ENCODE peak calls at places on chromosomes 2 and 18, in nine cellular contexts. A is neural progenitor cell; S is mammary epithelial cell; M is IMR-90; K is naive thymus-derived CD4-positive, alpha-beta T cell; Z is tibial artery; D is caudate nucleus; J is ascending aorta; O is fibroblast of lung. H is an unnamed sample.

GRCh38 chr2:70084973-70085710 is 2.1 kb upstream of the PCBP1 start:
- DNase-seq in D (no peak), O (no peak), J (no peak), Z (no peak), K (peak), S (peak), M (no peak), A (no peak), H (no peak)

GRCh38 chr2:20551231-20551944 is 99.5 kb downstream of the HS1BP3 start:
- DNase-seq in J (no peak), A (no peak), Z (no peak), D (peak), M (no peak), S (no peak), O (no peak), K (no peak), H (peak)

GRCh38 chr2:198890490-198890889 is 567.2 kb downstream of the SATB2 start:
- DNase-seq in O (no peak), Z (no peak), A (no peak), D (no peak), S (no peak), J (no peak), K (no peak), M (no peak), H (no peak)

GRCh38 chr2:159677654-159678053 is 34.7 kb upstream of the MARCHF7 start:
- DNase-seq in O (peak), D (no peak), Z (no peak), S (no peak), J (no peak), K (no peak), A (no peak), M (peak), H (no peak)

GRCh38 chr18:10455726-10456453 is 1.5 kb downstream of the APCDD1 start:
- DNase-seq in O (no peak), K (no peak), Z (no peak), M (no peak), J (no peak), D (no peak), S (no peak), A (peak), H (no peak)

GRCh38 chr2:217597681-217598080 is 405.1 kb downstream of the TNS1 start:
- DNase-seq in D (no peak), S (no peak), M (no peak), J (no peak), Z (no peak), K (no peak), O (no peak), A (no peak), H (no peak)

GRCh38 chr2:45839388-45840251 is 188.1 kb downstream of the PRKCE start:
- DNase-seq in Z (no peak), O (peak), J (no peak), A (no peak), M (peak), K (no peak), S (no peak), D (no peak), H (no peak)

GRCh38 chr18:5894613-5895299 is 566 bp downstream of the TMEM200C start:
- DNase-seq in S (no peak), O (peak), K (no peak), Z (no peak), J (no peak), M (peak), A (peak), D (no peak), H (no peak)

GRCh38 chr2:236617796-236618195 is 48.2 kb downstream of the ACKR3 start:
- DNase-seq in K (no peak), O (no peak), D (no peak), J (no peak), M (no peak), S (no peak), Z (no peak), A (no peak), H (no peak)

GRCh38 chr2:203476881-203477280 is 58.2 kb downstream of the RAPH1 start:
- DNase-seq in K (no peak), A (no peak), D (no peak), Z (no peak), M (no peak), O (no peak), J (no peak), S (peak), H (no peak)

GRCh38 chr2:217933326-217933993 is 69.3 kb downstream of the TNS1 start:
- DNase-seq in O (no peak), J (no peak), K (no peak), S (no peak), A (no peak), D (no peak), M (no peak), Z (peak), H (no peak)

GRCh38 chr2:56539618-56540017 is 355.8 kb downstream of the CCDC85A start:
- DNase-seq in M (no peak), D (no peak), S (no peak), J (no peak), O (no peak), K (no peak), A (no peak), Z (no peak), H (no peak)
- H3K27ac ChIP-seq in M (no peak), D (no peak), S (no peak), J (no peak), O (no peak), K (no peak), A (no peak), Z (no peak), H (no peak)

GRCh38 chr2:12177052-12177994 is 430.9 kb downstream of the LPIN1 start:
- DNase-seq in Z (peak), O (peak), S (peak), J (peak), K (no peak), D (no peak), A (no peak), M (peak), H (peak)
- H3K27ac ChIP-seq in Z (no peak), O (peak), S (no peak), J (no peak), K (peak), D (no peak), A (no peak), M (no peak), H (peak)

GRCh38 chr18:64379662-64380061 is 230.8 kb upstream of the LINC00305 start:
- DNase-seq in S (no peak), O (no peak), K (no peak), D (no peak), M (no peak), Z (no peak), J (no peak), A (no peak), H (no peak)

GRCh38 chr18:64380117-64380516 is 231.2 kb upstream of the LINC00305 start:
- DNase-seq in A (no peak), Z (no peak), K (no peak), O (no peak), J (no peak), S (no peak), M (no peak), D (no peak), H (no peak)
- H3K27ac ChIP-seq in A (no peak), Z (no peak), K (no peak), O (no peak), J (no peak), S (no peak), M (no peak), D (no peak), H (no peak)

DNA sequence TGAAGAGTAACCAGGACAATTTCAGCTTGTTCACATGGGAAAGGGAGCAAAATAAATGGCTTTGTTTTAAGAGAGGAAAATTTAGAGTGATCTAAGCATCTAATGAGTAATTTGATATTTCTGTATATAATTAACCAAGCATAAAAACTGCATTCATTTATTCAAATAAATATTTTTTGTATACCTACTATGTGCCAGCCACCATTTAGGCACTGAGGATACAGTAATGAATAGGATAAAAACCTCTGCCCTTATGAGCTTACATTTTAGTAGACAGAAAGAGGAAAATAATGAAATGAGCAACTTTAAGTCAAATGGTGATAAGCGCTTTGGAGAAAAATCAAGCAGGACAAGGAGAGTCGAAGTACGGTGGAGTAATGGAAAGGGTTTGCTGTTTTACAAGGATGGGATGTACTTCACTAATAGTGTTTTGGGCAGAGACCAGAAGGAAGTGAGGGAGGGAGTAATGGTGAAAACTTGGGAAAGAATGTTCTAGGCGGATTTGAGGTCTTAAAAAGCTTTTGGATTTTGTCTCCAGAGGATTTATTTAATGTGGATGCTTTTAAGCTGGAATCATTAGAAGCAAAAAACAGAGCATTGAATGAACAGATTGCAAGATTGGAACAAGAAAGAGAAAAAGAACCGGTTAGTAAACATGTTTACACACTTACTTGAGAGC is 17.4 kb downstream of the NDC80 start:
- DNase-seq in Z (no peak), D (no peak), J (no peak), K (no peak), M (no peak), S (no peak), A (no peak), O (no peak), H (no peak)
- H3K27ac ChIP-seq in Z (no peak), D (no peak), J (no peak), K (peak), M (no peak), S (peak), A (no peak), O (no peak), H (no peak)

GRCh38 chr2:233353769-233354499 is at the start of gene DGKD:
- DNase-seq in J (no peak), M (no peak), Z (no peak), D (no peak), O (peak), A (peak), K (peak), S (peak), H (peak)
- H3K27ac ChIP-seq in J (peak), M (peak), Z (peak), D (peak), O (no peak), A (no peak), K (peak), S (peak), H (peak)

GRCh38 chr2:150063432-150063889 is 424.0 kb downstream of the RND3 start:
- DNase-seq in D (no peak), S (peak), J (no peak), K (no peak), Z (no peak), A (no peak), M (peak), O (peak), H (no peak)
- H3K27ac ChIP-seq in D (no peak), S (peak), J (no peak), K (no peak), Z (no peak), A (no peak), M (peak), O (no peak), H (no peak)

H was measured in SJCRH30.